ENCODE peak calls at places on chromosome 6, in ten cellular contexts. One of them, this sample, is unnamed.

GRCh38 chr6:26576929-26577719 is 19.6 kb upstream of the ABT1 start:
- DNase-seq in fibroblast of pulmonary artery: peak
- DNase-seq in right lobe of liver: no peak
- DNase-seq in endothelial cell of umbilical vein: peak
- DNase-seq in epithelial cell of esophagus: peak
- DNase-seq in activated CD4-positive, alpha-beta T cell treated with anti-CD3 and anti-CD28 coated beads, Interleukin-2, amount 50 U/mL, for 1 hour: peak
- DNase-seq in spleen: peak
- DNase-seq in HT-29: peak
- DNase-seq in HCT116: peak
- DNase-seq in breast epithelium: no peak
- DNase-seq in this sample: peak

GRCh38 chr6:29887330-29887818 is 55.0 kb upstream of the HLA-A start:
- DNase-seq in fibroblast of pulmonary artery: peak
- DNase-seq in right lobe of liver: no peak
- DNase-seq in endothelial cell of umbilical vein: no peak
- DNase-seq in epithelial cell of esophagus: peak
- DNase-seq in activated CD4-positive, alpha-beta T cell treated with anti-CD3 and anti-CD28 coated beads, Interleukin-2, amount 50 U/mL, for 1 hour: peak
- DNase-seq in spleen: peak
- DNase-seq in HT-29: peak
- DNase-seq in HCT116: peak
- DNase-seq in breast epithelium: no peak
- DNase-seq in this sample: peak

GRCh38 chr6:142326539-142326938 is 24.7 kb downstream of the ADGRG6 start:
- DNase-seq in fibroblast of pulmonary artery: no peak
- DNase-seq in right lobe of liver: no peak
- DNase-seq in endothelial cell of umbilical vein: peak
- DNase-seq in epithelial cell of esophagus: no peak
- DNase-seq in activated CD4-positive, alpha-beta T cell treated with anti-CD3 and anti-CD28 coated beads, Interleukin-2, amount 50 U/mL, for 1 hour: no peak
- DNase-seq in spleen: no peak
- DNase-seq in HT-29: no peak
- DNase-seq in HCT116: no peak
- DNase-seq in breast epithelium: no peak
- DNase-seq in this sample: no peak

GRCh38 chr6:127794405-127794804 is 106.5 kb downstream of the THEMIS start:
- DNase-seq in fibroblast of pulmonary artery: no peak
- DNase-seq in right lobe of liver: no peak
- DNase-seq in endothelial cell of umbilical vein: no peak
- DNase-seq in epithelial cell of esophagus: no peak
- DNase-seq in activated CD4-positive, alpha-beta T cell treated with anti-CD3 and anti-CD28 coated beads, Interleukin-2, amount 50 U/mL, for 1 hour: no peak
- DNase-seq in spleen: no peak
- DNase-seq in HT-29: no peak
- DNase-seq in HCT116: no peak
- DNase-seq in breast epithelium: no peak
- DNase-seq in this sample: no peak

GRCh38 chr6:10019851-10020250 is 395.0 kb downstream of the TFAP2A start:
- DNase-seq in fibroblast of pulmonary artery: no peak
- DNase-seq in right lobe of liver: no peak
- DNase-seq in endothelial cell of umbilical vein: no peak
- DNase-seq in epithelial cell of esophagus: no peak
- DNase-seq in activated CD4-positive, alpha-beta T cell treated with anti-CD3 and anti-CD28 coated beads, Interleukin-2, amount 50 U/mL, for 1 hour: no peak
- DNase-seq in spleen: no peak
- DNase-seq in HT-29: no peak
- DNase-seq in HCT116: no peak
- DNase-seq in breast epithelium: no peak
- DNase-seq in this sample: no peak

GRCh38 chr6:152099816-152100618 is 292.5 kb downstream of the ESR1 start:
- DNase-seq in fibroblast of pulmonary artery: peak
- DNase-seq in right lobe of liver: no peak
- DNase-seq in endothelial cell of umbilical vein: peak
- DNase-seq in epithelial cell of esophagus: peak
- DNase-seq in activated CD4-positive, alpha-beta T cell treated with anti-CD3 and anti-CD28 coated beads, Interleukin-2, amount 50 U/mL, for 1 hour: no peak
- DNase-seq in spleen: no peak
- DNase-seq in HT-29: no peak
- DNase-seq in HCT116: no peak
- DNase-seq in breast epithelium: no peak
- DNase-seq in this sample: peak

GRCh38 chr6:157966597-157966977 is 15.1 kb upstream of the SYNJ2 start:
- DNase-seq in fibroblast of pulmonary artery: no peak
- DNase-seq in right lobe of liver: no peak
- DNase-seq in endothelial cell of umbilical vein: no peak
- DNase-seq in epithelial cell of esophagus: no peak
- DNase-seq in activated CD4-positive, alpha-beta T cell treated with anti-CD3 and anti-CD28 coated beads, Interleukin-2, amount 50 U/mL, for 1 hour: no peak
- DNase-seq in spleen: no peak
- DNase-seq in HT-29: no peak
- DNase-seq in HCT116: no peak
- DNase-seq in breast epithelium: no peak
- DNase-seq in this sample: no peak

GRCh38 chr6:45483501-45483900 is 105.8 kb upstream of the SUPT3H start:
- DNase-seq in fibroblast of pulmonary artery: no peak
- DNase-seq in right lobe of liver: no peak
- DNase-seq in endothelial cell of umbilical vein: no peak
- DNase-seq in epithelial cell of esophagus: no peak
- DNase-seq in activated CD4-positive, alpha-beta T cell treated with anti-CD3 and anti-CD28 coated beads, Interleukin-2, amount 50 U/mL, for 1 hour: no peak
- DNase-seq in spleen: no peak
- DNase-seq in HT-29: no peak
- DNase-seq in HCT116: no peak
- DNase-seq in breast epithelium: no peak
- DNase-seq in this sample: no peak

GRCh38 chr6:89495961-89496535 is 63.1 kb downstream of the ANKRD6 start:
- DNase-seq in fibroblast of pulmonary artery: no peak
- DNase-seq in right lobe of liver: no peak
- DNase-seq in endothelial cell of umbilical vein: peak
- DNase-seq in epithelial cell of esophagus: no peak
- DNase-seq in activated CD4-positive, alpha-beta T cell treated with anti-CD3 and anti-CD28 coated beads, Interleukin-2, amount 50 U/mL, for 1 hour: no peak
- DNase-seq in spleen: no peak
- DNase-seq in HT-29: no peak
- DNase-seq in HCT116: no peak
- DNase-seq in breast epithelium: no peak
- DNase-seq in this sample: no peak

GRCh38 chr6:154715449-154715848 is 17.8 kb upstream of the SCAF8 start:
- DNase-seq in fibroblast of pulmonary artery: no peak
- DNase-seq in right lobe of liver: no peak
- DNase-seq in endothelial cell of umbilical vein: no peak
- DNase-seq in epithelial cell of esophagus: no peak
- DNase-seq in activated CD4-positive, alpha-beta T cell treated with anti-CD3 and anti-CD28 coated beads, Interleukin-2, amount 50 U/mL, for 1 hour: no peak
- DNase-seq in spleen: no peak
- DNase-seq in HT-29: no peak
- DNase-seq in HCT116: no peak
- DNase-seq in breast epithelium: no peak
- DNase-seq in this sample: peak

GRCh38 chr6:100468966-100469859 is 4.5 kb upstream of the SIM1 start:
- DNase-seq in fibroblast of pulmonary artery: no peak
- DNase-seq in right lobe of liver: no peak
- DNase-seq in endothelial cell of umbilical vein: no peak
- DNase-seq in epithelial cell of esophagus: no peak
- DNase-seq in activated CD4-positive, alpha-beta T cell treated with anti-CD3 and anti-CD28 coated beads, Interleukin-2, amount 50 U/mL, for 1 hour: no peak
- DNase-seq in spleen: no peak
- DNase-seq in HT-29: no peak
- DNase-seq in HCT116: no peak
- DNase-seq in breast epithelium: no peak
- DNase-seq in this sample: no peak

GRCh38 chr6:5981274-5982026 is 25.3 kb downstream of the NRN1 start:
- DNase-seq in fibroblast of pulmonary artery: no peak
- DNase-seq in right lobe of liver: no peak
- DNase-seq in endothelial cell of umbilical vein: no peak
- DNase-seq in epithelial cell of esophagus: peak
- DNase-seq in activated CD4-positive, alpha-beta T cell treated with anti-CD3 and anti-CD28 coated beads, Interleukin-2, amount 50 U/mL, for 1 hour: no peak
- DNase-seq in spleen: no peak
- DNase-seq in HT-29: no peak
- DNase-seq in HCT116: no peak
- DNase-seq in breast epithelium: no peak
- DNase-seq in this sample: no peak

GRCh38 chr6:55153284-55153683 is 21.0 kb upstream of the HCRTR2 start:
- DNase-seq in fibroblast of pulmonary artery: no peak
- DNase-seq in right lobe of liver: no peak
- DNase-seq in endothelial cell of umbilical vein: no peak
- DNase-seq in epithelial cell of esophagus: no peak
- DNase-seq in activated CD4-positive, alpha-beta T cell treated with anti-CD3 and anti-CD28 coated beads, Interleukin-2, amount 50 U/mL, for 1 hour: no peak
- DNase-seq in spleen: no peak
- DNase-seq in HT-29: no peak
- DNase-seq in HCT116: no peak
- DNase-seq in breast epithelium: no peak
- DNase-seq in this sample: no peak

GRCh38 chr6:130158548-130158947 is 64.2 kb downstream of the SAMD3 start:
- DNase-seq in fibroblast of pulmonary artery: no peak
- DNase-seq in right lobe of liver: no peak
- DNase-seq in endothelial cell of umbilical vein: no peak
- DNase-seq in epithelial cell of esophagus: no peak
- DNase-seq in activated CD4-positive, alpha-beta T cell treated with anti-CD3 and anti-CD28 coated beads, Interleukin-2, amount 50 U/mL, for 1 hour: no peak
- DNase-seq in spleen: no peak
- DNase-seq in HT-29: no peak
- DNase-seq in HCT116: no peak
- DNase-seq in breast epithelium: no peak
- DNase-seq in this sample: no peak

GRCh38 chr6:6581014-6581413 is 7.5 kb upstream of the LY86 start:
- DNase-seq in fibroblast of pulmonary artery: no peak
- DNase-seq in right lobe of liver: no peak
- DNase-seq in endothelial cell of umbilical vein: no peak
- DNase-seq in epithelial cell of esophagus: no peak
- DNase-seq in activated CD4-positive, alpha-beta T cell treated with anti-CD3 and anti-CD28 coated beads, Interleukin-2, amount 50 U/mL, for 1 hour: peak
- DNase-seq in spleen: no peak
- DNase-seq in HT-29: no peak
- DNase-seq in HCT116: no peak
- DNase-seq in breast epithelium: no peak
- DNase-seq in this sample: no peak

GRCh38 chr6:20837189-20837588 is 302.9 kb downstream of the CDKAL1 start:
- DNase-seq in fibroblast of pulmonary artery: no peak
- DNase-seq in right lobe of liver: no peak
- DNase-seq in endothelial cell of umbilical vein: no peak
- DNase-seq in epithelial cell of esophagus: no peak
- DNase-seq in activated CD4-positive, alpha-beta T cell treated with anti-CD3 and anti-CD28 coated beads, Interleukin-2, amount 50 U/mL, for 1 hour: no peak
- DNase-seq in spleen: no peak
- DNase-seq in HT-29: no peak
- DNase-seq in HCT116: no peak
- DNase-seq in breast epithelium: no peak
- DNase-seq in this sample: no peak

GRCh38 chr6:1609662-1610496 is at the start of gene FOXC1:
- DNase-seq in fibroblast of pulmonary artery: peak
- DNase-seq in right lobe of liver: peak
- DNase-seq in endothelial cell of umbilical vein: peak
- DNase-seq in epithelial cell of esophagus: peak
- DNase-seq in activated CD4-positive, alpha-beta T cell treated with anti-CD3 and anti-CD28 coated beads, Interleukin-2, amount 50 U/mL, for 1 hour: no peak
- DNase-seq in spleen: peak
- DNase-seq in HT-29: peak
- DNase-seq in HCT116: peak
- DNase-seq in breast epithelium: peak
- DNase-seq in this sample: peak

GRCh38 chr6:80477591-80478370 is 371.3 kb downstream of the BCKDHB start:
- DNase-seq in fibroblast of pulmonary artery: peak
- DNase-seq in right lobe of liver: no peak
- DNase-seq in endothelial cell of umbilical vein: no peak
- DNase-seq in epithelial cell of esophagus: no peak
- DNase-seq in activated CD4-positive, alpha-beta T cell treated with anti-CD3 and anti-CD28 coated beads, Interleukin-2, amount 50 U/mL, for 1 hour: no peak
- DNase-seq in spleen: no peak
- DNase-seq in HT-29: peak
- DNase-seq in HCT116: no peak
- DNase-seq in breast epithelium: no peak
- DNase-seq in this sample: no peak

GRCh38 chr6:15400572-15401004 is 154.7 kb downstream of the JARID2 start:
- DNase-seq in fibroblast of pulmonary artery: peak
- DNase-seq in right lobe of liver: peak
- DNase-seq in endothelial cell of umbilical vein: peak
- DNase-seq in epithelial cell of esophagus: no peak
- DNase-seq in activated CD4-positive, alpha-beta T cell treated with anti-CD3 and anti-CD28 coated beads, Interleukin-2, amount 50 U/mL, for 1 hour: peak
- DNase-seq in spleen: peak
- DNase-seq in HT-29: no peak
- DNase-seq in HCT116: no peak
- DNase-seq in breast epithelium: no peak
- DNase-seq in this sample: peak

GRCh38 chr6:121573466-121573865 is 138.0 kb downstream of the GJA1 start:
- DNase-seq in fibroblast of pulmonary artery: peak
- DNase-seq in right lobe of liver: no peak
- DNase-seq in endothelial cell of umbilical vein: peak
- DNase-seq in epithelial cell of esophagus: no peak
- DNase-seq in activated CD4-positive, alpha-beta T cell treated with anti-CD3 and anti-CD28 coated beads, Interleukin-2, amount 50 U/mL, for 1 hour: no peak
- DNase-seq in spleen: no peak
- DNase-seq in HT-29: no peak
- DNase-seq in HCT116: no peak
- DNase-seq in breast epithelium: no peak
- DNase-seq in this sample: no peak

GRCh38 chr6:26379236-26380139 is 3.4 kb upstream of the BTN2A2 start:
- DNase-seq in fibroblast of pulmonary artery: no peak
- DNase-seq in right lobe of liver: no peak
- DNase-seq in endothelial cell of umbilical vein: no peak
- DNase-seq in epithelial cell of esophagus: no peak
- DNase-seq in activated CD4-positive, alpha-beta T cell treated with anti-CD3 and anti-CD28 coated beads, Interleukin-2, amount 50 U/mL, for 1 hour: no peak
- DNase-seq in spleen: no peak
- DNase-seq in HT-29: no peak
- DNase-seq in HCT116: no peak
- DNase-seq in breast epithelium: no peak
- DNase-seq in this sample: no peak

GRCh38 chr6:125904871-125905270 is 51.7 kb upstream of the HINT3 start:
- DNase-seq in fibroblast of pulmonary artery: no peak
- DNase-seq in right lobe of liver: no peak
- DNase-seq in endothelial cell of umbilical vein: no peak
- DNase-seq in epithelial cell of esophagus: peak
- DNase-seq in activated CD4-positive, alpha-beta T cell treated with anti-CD3 and anti-CD28 coated beads, Interleukin-2, amount 50 U/mL, for 1 hour: peak
- DNase-seq in spleen: no peak
- DNase-seq in HT-29: no peak
- DNase-seq in HCT116: no peak
- DNase-seq in breast epithelium: no peak
- DNase-seq in this sample: no peak